ENCODE peak calls at places on chromosomes 12 and 14, in four cellular contexts. P, G, S and M are unnamed samples.

GRCh38 chr12:113439606-113440030 is 17.4 kb downstream of the SDSL start:
- DNase-seq in G (peak; percentile 40), S (peak; percentile 54), P (peak; percentile 31), M (peak; percentile 35)

GRCh38 chr14:104240426-104241157 is 102.2 kb downstream of the KIF26A start:
- DNase-seq in P (no peak), G (no peak), S (no peak), M (no peak)

GRCh38 chr12:76927170-76927784 is 48.5 kb upstream of the CSRP2 start:
- DNase-seq in G (peak; percentile 25), P (peak; percentile 57), S (peak; percentile 64), M (no peak)

GRCh38 chr14:62015248-62015647 is 253.0 kb downstream of the SNAPC1 start:
- DNase-seq in P (peak; percentile 45), S (peak; percentile 19), G (no peak), M (no peak)

GRCh38 chr12:49019435-49020317 is 1.1 kb upstream of the PRKAG1 start:
- DNase-seq in G (peak; percentile 39), P (peak; percentile 23), S (peak; percentile 61), M (no peak)

GRCh38 chr12:15979096-15980091 is 68.3 kb downstream of the DERA start:
- DNase-seq in G (peak; percentile 38), S (peak; percentile 90), P (peak; percentile 93), M (peak; percentile 50)

GRCh38 chr14:76742961-76743360 is 18.3 kb upstream of the VASH1 start:
- DNase-seq in S (no peak), G (no peak), P (no peak), M (no peak)

GRCh38 chr14:29043751-29044150 is 277.2 kb downstream of the FOXG1 start:
- DNase-seq in S (no peak), G (no peak), P (no peak), M (no peak)

GRCh38 chr14:103393687-103394626 is 8.7 kb downstream of the MARK3 start:
- DNase-seq in P (peak; percentile 53), G (no peak), S (peak; percentile 71), M (no peak)

GRCh38 chr14:99931308-99931707 is 133.9 kb upstream of the EVL start:
- DNase-seq in G (no peak), P (no peak), S (no peak), M (no peak)

GRCh38 chr12:125185740-125186470 is 120.7 kb downstream of the AACS start:
- DNase-seq in G (peak; percentile 53), S (peak; percentile 71), P (peak; percentile 44), M (peak; percentile 38)

GRCh38 chr12:124758266-124759200 is 105.1 kb downstream of the SCARB1 start:
- DNase-seq in G (no peak), P (no peak), S (no peak), M (no peak)

GRCh38 chr12:66168410-66168809 is 1.4 kb downstream of the TMBIM4 start:
- DNase-seq in G (no peak), P (no peak), S (peak; percentile 13), M (no peak)

GRCh38 chr12:674272-674781 is 11.1 kb upstream of the NINJ2 start:
- DNase-seq in S (peak; percentile 17), G (no peak), P (peak; percentile 16), M (no peak)

GRCh38 chr12:45991289-45992249 is 1.2 kb upstream of the SCAF11 start:
- DNase-seq in P (peak; percentile 43), G (peak; percentile 76), S (peak; percentile 90), M (peak; percentile 55)

GRCh38 chr14:70770490-70770889 is 38.8 kb downstream of the MAP3K9 start:
- DNase-seq in G (no peak), P (no peak), S (no peak), M (peak; percentile 29)

GRCh38 chr14:29109589-29109988 is 343.0 kb downstream of the FOXG1 start:
- DNase-seq in G (no peak), P (no peak), S (no peak), M (no peak)

GRCh38 chr12:47997321-47997720 is 7.0 kb downstream of the COL2A1 start:
- DNase-seq in G (no peak), P (no peak), S (no peak), M (peak; percentile 54)

GRCh38 chr12:101966496-101966895 is 89.1 kb downstream of the DRAM1 start:
- DNase-seq in P (no peak), S (no peak), G (no peak), M (no peak)

GRCh38 chr14:69617796-69618195 is 6.4 kb downstream of the SUSD6 start:
- DNase-seq in S (no peak), P (no peak), G (no peak), M (no peak)

GRCh38 chr12:80567391-80567790 is 123.4 kb downstream of the PTPRQ start:
- DNase-seq in S (peak; percentile 49), G (no peak), P (peak; percentile 64), M (no peak)

GRCh38 chr14:104844306-104845032 is 20.6 kb upstream of the CEP170B start:
- DNase-seq in P (no peak), S (peak; percentile 26), G (no peak), M (no peak)

GRCh38 chr12:108712925-108713203 is 18.5 kb downstream of the CORO1C start:
- DNase-seq in G (no peak), S (peak; percentile 25), P (no peak), M (no peak)

GRCh38 chr12:31386364-31386777 is 60.4 kb upstream of the SINHCAF start:
- DNase-seq in G (no peak), P (no peak), S (no peak), M (no peak)

GRCh38 chr12:67427336-67427735 is 158.2 kb downstream of the CAND1 start:
- DNase-seq in G (no peak), P (no peak), S (no peak), M (no peak)

GRCh38 chr14:100533647-100534485 is 53.4 kb downstream of the BEGAIN start:
- DNase-seq in S (peak; percentile 48), P (no peak), G (no peak), M (no peak)

GRCh38 chr14:61179061-61179675 is 102.0 kb downstream of the TMEM30B start:
- DNase-seq in S (peak; percentile 26), P (peak; percentile 26), G (peak; percentile 59), M (peak; percentile 25)

GRCh38 chr12:94421868-94422740 is 37.6 kb downstream of the CEP83 start:
- DNase-seq in S (no peak), G (no peak), P (no peak), M (no peak)

GRCh38 chr12:80837342-80837978 is 100.3 kb downstream of the LIN7A start:
- DNase-seq in S (peak; percentile 77), P (peak; percentile 76), G (peak; percentile 61), M (peak; percentile 14)

GRCh38 chr12:10849425-10849878 is at the start of gene PRR4:
- DNase-seq in S (no peak), P (no peak), G (no peak), M (no peak)

GRCh38 chr14:68316078-68316868 is 476.6 kb downstream of the ZFP36L1 start:
- DNase-seq in P (no peak), S (no peak), G (peak; percentile 75), M (no peak)

GRCh38 chr14:67331368-67332125 is 28.1 kb downstream of the ATP6V1D start:
- DNase-seq in G (no peak), P (peak; percentile 43), S (peak; percentile 51), M (no peak)

GRCh38 chr12:124543052-124543590 is 24.3 kb downstream of the NCOR2 start:
- DNase-seq in G (no peak), P (no peak), S (peak; percentile 67), M (peak; percentile 57)

GRCh38 chr12:112305951-112306350 is 76.3 kb downstream of the HECTD4 start:
- DNase-seq in S (no peak), P (no peak), G (no peak), M (no peak)

GRCh38 chr12:108732489-108732888 is 1.2 kb upstream of the CORO1C start:
- DNase-seq in S (no peak), G (no peak), P (no peak), M (no peak)

GRCh38 chr12:11310336-11310735 is at the start of gene PRB4:
- DNase-seq in S (no peak), G (no peak), P (no peak), M (no peak)

GRCh38 chr12:32051511-32052299 is 54.9 kb upstream of the BICD1 start:
- DNase-seq in S (peak; percentile 95), G (no peak), P (peak; percentile 96), M (peak; percentile 99)

GRCh38 chr12:6903712-6904111 is 910 bp upstream of the LRRC23 start:
- DNase-seq in S (no peak), G (no peak), P (no peak), M (no peak)
- H2AFZ ChIP-seq in S (peak overlapping the region; percentile 97), G (peak overlapping the region; percentile 90), P (no peak overlapping the region), M (peak overlapping the region; percentile 97)

GRCh38 chr12:123150273-123150803 is 552 bp downstream of the PITPNM2 start:
- DNase-seq in S (no peak), G (no peak), P (no peak), M (no peak)

GRCh38 chr12:123151679-123152454 is 977 bp upstream of the PITPNM2 start:
- DNase-seq in G (no peak), S (no peak), P (no peak), M (no peak)

GRCh38 chr12:123149828-123150272 is 1.0 kb downstream of the PITPNM2 start:
- DNase-seq in P (no peak), G (no peak), S (no peak), M (no peak)

GRCh38 chr12:123152823-123153222 is 1.9 kb upstream of the PITPNM2 start:
- DNase-seq in S (no peak), P (no peak), G (no peak), M (no peak)

GRCh38 chr12:123150804-123151678 is at the start of gene PITPNM2:
- DNase-seq in P (peak; percentile 58), S (peak; percentile 91), G (no peak), M (peak; percentile 57)
- H2AFZ ChIP-seq in P (peak within 1 kb of the TSS; percentile 94), S (peak within 1 kb of the TSS; percentile 85), G (no peak within 1 kb of the TSS), M (peak within 1 kb of the TSS; percentile 97)

DNA sequence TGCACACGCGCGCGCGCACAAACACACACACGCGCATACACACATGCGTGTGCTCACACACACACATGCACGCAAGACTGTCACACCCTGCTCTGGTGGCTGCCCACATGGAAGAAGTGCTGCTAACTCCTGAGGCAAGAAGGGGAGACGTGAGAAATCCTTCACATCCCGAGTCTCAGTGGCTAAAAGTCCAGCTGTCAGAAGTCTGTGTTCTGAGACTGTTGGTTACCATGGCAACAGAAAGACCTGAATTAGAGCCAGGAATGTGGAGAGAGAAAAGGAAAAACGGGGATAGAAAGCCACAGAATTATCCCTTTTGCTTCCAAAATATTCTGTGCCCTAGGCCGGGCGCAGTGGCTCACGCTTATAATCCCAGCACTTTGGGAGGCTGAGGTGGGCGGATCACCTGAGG is 71.2 kb downstream of the PPFIBP1 start:
- DNase-seq in S (peak; percentile 88), P (peak; percentile 89), G (peak; percentile 10), M (no peak)
- H2AFZ ChIP-seq in S (no peak overlapping the region), P (peak overlapping the region; percentile 49), G (no peak overlapping the region), M (no peak overlapping the region)

DNA sequence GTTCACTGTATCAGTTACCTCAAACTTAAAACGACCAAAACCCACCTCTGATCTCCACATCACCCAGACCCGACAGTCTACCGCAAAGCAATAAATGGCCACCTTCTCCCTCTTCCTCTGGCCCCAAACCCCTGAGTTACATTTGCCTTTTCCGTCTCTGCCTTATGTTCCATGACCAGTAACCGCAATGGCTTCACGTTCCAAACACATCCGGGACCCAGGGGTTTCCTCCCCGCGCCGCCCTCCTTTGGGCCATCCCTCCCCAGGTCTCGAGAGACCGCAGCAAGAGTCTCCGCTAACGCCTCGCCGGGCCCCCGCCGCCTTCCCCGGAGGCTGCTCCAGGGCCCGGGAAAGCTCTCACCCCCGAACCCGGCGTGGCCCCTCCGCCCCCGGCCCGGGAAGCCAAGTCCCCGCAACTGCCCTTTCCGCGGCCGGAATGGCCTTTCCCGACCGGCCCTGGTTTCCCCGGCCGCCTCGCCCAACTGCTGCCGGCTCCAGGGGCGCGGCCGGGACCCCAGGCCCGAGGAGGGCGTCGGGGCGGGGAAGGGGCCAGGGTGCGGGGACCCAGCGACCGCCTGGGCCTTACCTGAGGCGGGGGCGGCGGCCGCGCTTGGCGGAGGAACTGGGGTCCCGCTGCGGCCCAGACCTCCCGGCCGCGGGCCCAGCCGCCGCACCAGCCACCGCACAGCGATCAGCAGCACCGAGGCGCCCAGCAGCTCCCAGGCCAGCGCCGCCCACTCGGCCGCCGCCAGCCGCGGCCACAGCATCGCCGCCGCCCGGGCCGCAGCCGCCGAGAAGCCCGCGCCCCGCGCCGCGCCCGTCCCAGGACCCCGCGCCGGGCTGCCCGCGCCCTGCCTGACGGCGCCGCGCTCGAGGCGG is at the start of gene ANKLE2:
- DNase-seq in P (peak; percentile 59), G (peak; percentile 23), S (peak; percentile 83), M (no peak)
- H2AFZ ChIP-seq in P (peak within 1 kb of the TSS; percentile 98), G (no peak within 1 kb of the TSS), S (peak within 1 kb of the TSS; percentile 85), M (peak within 1 kb of the TSS; percentile 88)